ENCODE peak calls at places on chromosomes 5 and 9, in eight cellular contexts. One of them, this sample, is unnamed.

GRCh38 chr9:4196376-4196775 is 103.5 kb downstream of the GLIS3 start:
- DNase-seq in A549: no peak
- DNase-seq in Calu3: no peak
- DNase-seq in lung: no peak
- DNase-seq in vagina: no peak
- DNase-seq in fibroblast of pulmonary artery: no peak
- DNase-seq in tibial nerve: no peak
- DNase-seq in astrocyte of the spinal cord: peak; percentile 65
- DNase-seq in this sample: no peak

GRCh38 chr5:31530541-31531265 is 1.2 kb downstream of the DROSHA start:
- DNase-seq in A549: no peak
- DNase-seq in Calu3: no peak
- DNase-seq in lung: no peak
- DNase-seq in vagina: no peak
- DNase-seq in fibroblast of pulmonary artery: no peak
- DNase-seq in tibial nerve: no peak
- DNase-seq in astrocyte of the spinal cord: no peak
- DNase-seq in this sample: peak; percentile 9

GRCh38 chr9:2872307-2872940 is 28.5 kb upstream of the PUM3 start:
- DNase-seq in A549: no peak
- DNase-seq in Calu3: peak; percentile 2
- DNase-seq in lung: no peak
- DNase-seq in vagina: no peak
- DNase-seq in fibroblast of pulmonary artery: peak; percentile 47
- DNase-seq in tibial nerve: no peak
- DNase-seq in astrocyte of the spinal cord: peak; percentile 42
- DNase-seq in this sample: no peak

GRCh38 chr9:115132648-115133047 is 14.7 kb upstream of the TNC start:
- DNase-seq in A549: no peak
- DNase-seq in Calu3: no peak
- DNase-seq in lung: no peak
- DNase-seq in vagina: no peak
- DNase-seq in fibroblast of pulmonary artery: peak; percentile 64
- DNase-seq in tibial nerve: no peak
- DNase-seq in astrocyte of the spinal cord: peak; percentile 63
- DNase-seq in this sample: no peak

GRCh38 chr5:139414601-139415121 is 10.8 kb upstream of the SPATA24 start:
- DNase-seq in A549: no peak
- DNase-seq in Calu3: no peak
- DNase-seq in lung: no peak
- DNase-seq in vagina: no peak
- DNase-seq in fibroblast of pulmonary artery: no peak
- DNase-seq in tibial nerve: no peak
- DNase-seq in astrocyte of the spinal cord: no peak
- DNase-seq in this sample: no peak

GRCh38 chr9:109904666-109905065 is 124.7 kb downstream of the PALM2AKAP2 start:
- DNase-seq in A549: no peak
- DNase-seq in Calu3: no peak
- DNase-seq in lung: no peak
- DNase-seq in vagina: no peak
- DNase-seq in fibroblast of pulmonary artery: no peak
- DNase-seq in tibial nerve: no peak
- DNase-seq in astrocyte of the spinal cord: no peak
- DNase-seq in this sample: no peak

GRCh38 chr5:128155793-128156192 is 72.2 kb downstream of the SLC12A2 start:
- DNase-seq in A549: no peak
- DNase-seq in Calu3: no peak
- DNase-seq in lung: no peak
- DNase-seq in vagina: no peak
- DNase-seq in fibroblast of pulmonary artery: no peak
- DNase-seq in tibial nerve: no peak
- DNase-seq in astrocyte of the spinal cord: no peak
- DNase-seq in this sample: no peak

GRCh38 chr5:51990661-51991180 is 607.5 kb downstream of the ISL1 start:
- DNase-seq in A549: no peak
- DNase-seq in Calu3: no peak
- DNase-seq in lung: no peak
- DNase-seq in vagina: no peak
- DNase-seq in fibroblast of pulmonary artery: no peak
- DNase-seq in tibial nerve: no peak
- DNase-seq in astrocyte of the spinal cord: no peak
- DNase-seq in this sample: no peak

DNA sequence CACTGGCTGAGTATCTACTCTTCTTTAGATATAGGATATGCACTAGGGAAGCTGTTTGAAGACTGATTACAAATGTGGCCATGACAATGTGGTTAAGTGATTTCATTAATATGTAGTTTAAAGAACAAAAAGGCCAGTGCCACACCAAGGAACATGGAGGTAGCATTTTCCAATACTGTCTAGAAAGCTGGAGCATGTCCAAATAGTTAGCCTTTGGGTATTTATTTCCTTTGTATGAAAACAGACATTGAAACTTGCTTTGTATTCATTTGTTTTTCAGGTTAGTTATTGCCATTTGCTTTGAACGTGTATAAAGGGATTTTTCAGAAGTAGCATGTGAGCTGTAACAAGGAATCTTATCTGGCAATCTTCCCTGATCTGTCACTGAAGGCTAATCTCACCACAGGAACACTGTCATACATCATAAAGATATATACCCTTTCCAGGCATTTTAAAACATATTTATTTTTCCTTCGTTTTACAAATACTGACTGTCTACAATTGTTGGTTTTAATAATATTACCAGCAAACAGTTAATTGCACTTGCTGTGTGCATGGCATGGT is 93.4 kb downstream of the PLPPR1 start:
- DNase-seq in A549: no peak
- DNase-seq in Calu3: no peak
- DNase-seq in lung: no peak
- DNase-seq in vagina: no peak
- DNase-seq in fibroblast of pulmonary artery: no peak
- DNase-seq in tibial nerve: no peak
- DNase-seq in astrocyte of the spinal cord: no peak
- DNase-seq in this sample: no peak
- TF ChIP-seq CTCF in A549: no peak
- TF ChIP-seq CTCF in Calu3: no peak
- TF ChIP-seq CTCF in lung: no peak
- TF ChIP-seq CTCF in vagina: no peak
- TF ChIP-seq CTCF in fibroblast of pulmonary artery: no peak
- TF ChIP-seq CTCF in tibial nerve: no peak
- TF ChIP-seq CTCF in astrocyte of the spinal cord: no peak
- TF ChIP-seq CTCF in this sample: no peak

DNA sequence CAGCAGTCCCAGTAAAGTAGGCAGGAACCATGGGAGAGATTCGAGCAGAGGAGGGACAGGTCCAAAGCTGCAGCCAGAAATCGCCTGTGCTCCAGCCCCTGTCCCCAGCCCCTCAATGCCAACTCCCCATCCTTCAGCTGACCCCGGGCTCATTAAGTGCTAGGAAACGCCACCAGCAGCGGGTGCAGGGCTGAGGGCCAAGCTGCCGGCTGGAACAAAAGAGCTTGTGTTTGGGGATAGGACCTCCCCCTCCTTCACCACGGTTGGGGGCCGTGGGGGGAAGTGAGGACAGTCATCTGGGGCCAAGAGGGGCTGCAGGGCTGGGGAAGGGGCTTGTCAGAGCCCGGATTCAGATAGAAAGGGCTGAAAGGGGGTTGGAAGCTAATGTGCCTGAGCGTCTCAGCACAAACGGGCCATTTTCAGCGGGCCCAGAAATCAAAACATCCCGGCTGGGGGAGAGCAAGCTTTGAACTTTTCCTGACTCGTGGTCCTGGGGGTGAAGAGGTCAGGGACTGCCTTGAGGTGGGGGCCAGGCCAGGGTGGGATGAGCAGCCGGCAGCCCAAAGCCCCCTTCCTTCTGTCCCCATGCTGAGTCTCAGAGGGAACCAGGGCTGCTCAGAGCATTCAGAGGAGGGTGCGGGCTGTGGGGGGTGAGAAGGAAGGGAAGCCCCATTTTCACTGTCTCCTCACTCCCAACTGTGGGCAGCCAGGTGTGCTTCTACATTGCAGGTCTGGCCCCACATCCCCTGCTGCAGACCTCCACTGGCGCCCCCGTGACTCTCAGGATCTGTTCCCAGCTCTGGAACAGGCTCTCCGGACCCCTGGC is 69.4 kb upstream of the DAB2IP start:
- DNase-seq in A549: no peak
- DNase-seq in Calu3: no peak
- DNase-seq in lung: no peak
- DNase-seq in vagina: no peak
- DNase-seq in fibroblast of pulmonary artery: no peak
- DNase-seq in tibial nerve: no peak
- DNase-seq in astrocyte of the spinal cord: no peak
- DNase-seq in this sample: no peak
- TF ChIP-seq CTCF in A549: no peak
- TF ChIP-seq CTCF in Calu3: no peak
- TF ChIP-seq CTCF in lung: no peak
- TF ChIP-seq CTCF in vagina: no peak
- TF ChIP-seq CTCF in fibroblast of pulmonary artery: no peak
- TF ChIP-seq CTCF in tibial nerve: no peak
- TF ChIP-seq CTCF in astrocyte of the spinal cord: no peak
- TF ChIP-seq CTCF in this sample: no peak

GRCh38 chr5:168874713-168875380 is 295.7 kb upstream of the PANK3 start:
- DNase-seq in A549: no peak
- DNase-seq in Calu3: peak; percentile 19
- DNase-seq in lung: no peak
- DNase-seq in vagina: no peak
- DNase-seq in fibroblast of pulmonary artery: peak; percentile 14
- DNase-seq in tibial nerve: no peak
- DNase-seq in astrocyte of the spinal cord: no peak
- DNase-seq in this sample: peak; percentile 26
- TF ChIP-seq CTCF in A549: peak; percentile 24
- TF ChIP-seq CTCF in Calu3: no peak
- TF ChIP-seq CTCF in lung: no peak
- TF ChIP-seq CTCF in vagina: no peak
- TF ChIP-seq CTCF in fibroblast of pulmonary artery: peak; percentile 20
- TF ChIP-seq CTCF in tibial nerve: no peak
- TF ChIP-seq CTCF in astrocyte of the spinal cord: peak; percentile 25
- TF ChIP-seq CTCF in this sample: no peak

GRCh38 chr5:107794731-107795130 is 124.0 kb upstream of the EFNA5 start:
- DNase-seq in A549: no peak
- DNase-seq in Calu3: no peak
- DNase-seq in lung: no peak
- DNase-seq in vagina: no peak
- DNase-seq in fibroblast of pulmonary artery: no peak
- DNase-seq in tibial nerve: no peak
- DNase-seq in astrocyte of the spinal cord: no peak
- DNase-seq in this sample: no peak

GRCh38 chr5:107799306-107799705 is 128.6 kb upstream of the EFNA5 start:
- DNase-seq in A549: no peak
- DNase-seq in Calu3: no peak
- DNase-seq in lung: no peak
- DNase-seq in vagina: no peak
- DNase-seq in fibroblast of pulmonary artery: no peak
- DNase-seq in tibial nerve: no peak
- DNase-seq in astrocyte of the spinal cord: no peak
- DNase-seq in this sample: no peak

GRCh38 chr5:107801061-107801460 is 130.3 kb upstream of the EFNA5 start:
- DNase-seq in A549: no peak
- DNase-seq in Calu3: no peak
- DNase-seq in lung: no peak
- DNase-seq in vagina: no peak
- DNase-seq in fibroblast of pulmonary artery: no peak
- DNase-seq in tibial nerve: no peak
- DNase-seq in astrocyte of the spinal cord: no peak
- DNase-seq in this sample: no peak

GRCh38 chr5:107792940-107793339 is 122.2 kb upstream of the EFNA5 start:
- DNase-seq in A549: no peak
- DNase-seq in Calu3: no peak
- DNase-seq in lung: no peak
- DNase-seq in vagina: no peak
- DNase-seq in fibroblast of pulmonary artery: no peak
- DNase-seq in tibial nerve: no peak
- DNase-seq in astrocyte of the spinal cord: no peak
- DNase-seq in this sample: no peak

GRCh38 chr5:107796797-107797196 is 126.1 kb upstream of the EFNA5 start:
- DNase-seq in A549: no peak
- DNase-seq in Calu3: no peak
- DNase-seq in lung: no peak
- DNase-seq in vagina: no peak
- DNase-seq in fibroblast of pulmonary artery: no peak
- DNase-seq in tibial nerve: no peak
- DNase-seq in astrocyte of the spinal cord: no peak
- DNase-seq in this sample: no peak
- TF ChIP-seq CTCF in A549: no peak
- TF ChIP-seq CTCF in Calu3: no peak
- TF ChIP-seq CTCF in lung: no peak
- TF ChIP-seq CTCF in vagina: no peak
- TF ChIP-seq CTCF in fibroblast of pulmonary artery: no peak
- TF ChIP-seq CTCF in tibial nerve: no peak
- TF ChIP-seq CTCF in astrocyte of the spinal cord: peak; percentile 11
- TF ChIP-seq CTCF in this sample: no peak

GRCh38 chr5:36494756-36495637 is 111.4 kb upstream of the SLC1A3 start:
- DNase-seq in A549: no peak
- DNase-seq in Calu3: no peak
- DNase-seq in lung: no peak
- DNase-seq in vagina: no peak
- DNase-seq in fibroblast of pulmonary artery: peak; percentile 7
- DNase-seq in tibial nerve: no peak
- DNase-seq in astrocyte of the spinal cord: peak; percentile 90
- DNase-seq in this sample: peak; percentile 42

GRCh38 chr5:36494028-36494427 is 112.4 kb upstream of the SLC1A3 start:
- DNase-seq in A549: no peak
- DNase-seq in Calu3: no peak
- DNase-seq in lung: no peak
- DNase-seq in vagina: no peak
- DNase-seq in fibroblast of pulmonary artery: no peak
- DNase-seq in tibial nerve: no peak
- DNase-seq in astrocyte of the spinal cord: no peak
- DNase-seq in this sample: no peak

GRCh38 chr5:36492998-36493655 is 113.3 kb upstream of the SLC1A3 start:
- DNase-seq in A549: no peak
- DNase-seq in Calu3: peak; percentile 45
- DNase-seq in lung: no peak
- DNase-seq in vagina: no peak
- DNase-seq in fibroblast of pulmonary artery: no peak
- DNase-seq in tibial nerve: no peak
- DNase-seq in astrocyte of the spinal cord: peak; percentile 80
- DNase-seq in this sample: peak; percentile 39

GRCh38 chr5:36496471-36496870 is 109.9 kb upstream of the SLC1A3 start:
- DNase-seq in A549: no peak
- DNase-seq in Calu3: no peak
- DNase-seq in lung: no peak
- DNase-seq in vagina: no peak
- DNase-seq in fibroblast of pulmonary artery: no peak
- DNase-seq in tibial nerve: no peak
- DNase-seq in astrocyte of the spinal cord: no peak
- DNase-seq in this sample: no peak

GRCh38 chr5:36495638-36496010 is 110.8 kb upstream of the SLC1A3 start:
- DNase-seq in A549: no peak
- DNase-seq in Calu3: no peak
- DNase-seq in lung: no peak
- DNase-seq in vagina: no peak
- DNase-seq in fibroblast of pulmonary artery: no peak
- DNase-seq in tibial nerve: no peak
- DNase-seq in astrocyte of the spinal cord: peak; percentile 84
- DNase-seq in this sample: no peak
- TF ChIP-seq CTCF in A549: no peak
- TF ChIP-seq CTCF in Calu3: no peak
- TF ChIP-seq CTCF in lung: no peak
- TF ChIP-seq CTCF in vagina: no peak
- TF ChIP-seq CTCF in fibroblast of pulmonary artery: no peak
- TF ChIP-seq CTCF in tibial nerve: no peak
- TF ChIP-seq CTCF in astrocyte of the spinal cord: no peak
- TF ChIP-seq CTCF in this sample: no peak

GRCh38 chr9:96620832-96621269 is 1.2 kb upstream of the CDC14B start:
- DNase-seq in A549: no peak
- DNase-seq in Calu3: no peak
- DNase-seq in lung: no peak
- DNase-seq in vagina: no peak
- DNase-seq in fibroblast of pulmonary artery: no peak
- DNase-seq in tibial nerve: no peak
- DNase-seq in astrocyte of the spinal cord: no peak
- DNase-seq in this sample: no peak
- TF ChIP-seq CTCF in A549: no peak
- TF ChIP-seq CTCF in Calu3: no peak
- TF ChIP-seq CTCF in lung: no peak
- TF ChIP-seq CTCF in vagina: no peak
- TF ChIP-seq CTCF in fibroblast of pulmonary artery: peak; percentile 1
- TF ChIP-seq CTCF in tibial nerve: no peak
- TF ChIP-seq CTCF in astrocyte of the spinal cord: no peak
- TF ChIP-seq CTCF in this sample: no peak

This sample was measured in MCF 10A.